ENCODE peak calls at places on chromosomes 16 and 17, in ten cellular contexts. O, A, C, S, H, U, B, Q, P and Z are unnamed samples.

GRCh38 chr17:57045868-57046671 is 39.0 kb upstream of the AKAP1 start:
- DNase-seq in O (peak; percentile 70), A (peak; percentile 44), C (no peak), S (no peak), H (no peak), U (no peak), B (peak; percentile 58), Q (peak; percentile 79), P (no peak), Z (no peak)

GRCh38 chr16:7597677-7598076 is 265.0 kb downstream of the RBFOX1 start:
- DNase-seq in O (no peak), A (no peak), C (no peak), S (peak; percentile 11), H (no peak), U (no peak), B (no peak), Q (no peak), P (no peak), Z (no peak)

GRCh38 chr16:86931410-86931941 is 353.1 kb downstream of the FOXL1 start:
- DNase-seq in O (no peak), A (peak; percentile 84), C (no peak), S (peak; percentile 23), H (peak; percentile 69), U (no peak), B (no peak), Q (no peak), P (no peak), Z (no peak)

GRCh38 chr17:5784791-5785190 is 200.5 kb upstream of the NLRP1 start:
- DNase-seq in O (no peak), A (no peak), C (no peak), S (peak; percentile 60), H (no peak), U (no peak), B (no peak), Q (no peak), P (no peak), Z (no peak)

GRCh38 chr17:42536372-42537155 is 523 bp downstream of the NAGLU start:
- DNase-seq in O (peak; percentile 90), A (peak; percentile 92), C (peak; percentile 90), S (peak; percentile 27), H (peak; percentile 62), U (peak; percentile 96), B (peak; percentile 90), Q (peak; percentile 96), P (peak; percentile 95), Z (peak; percentile 77)

GRCh38 chr17:17937958-17938357 is 34.2 kb downstream of the TOM1L2 start:
- DNase-seq in O (no peak), A (no peak), C (no peak), S (no peak), H (no peak), U (no peak), B (no peak), Q (no peak), P (no peak), Z (no peak)

GRCh38 chr16:17474572-17474971 is 3.8 kb upstream of the XYLT1 start:
- DNase-seq in O (no peak), A (no peak), C (no peak), S (no peak), H (no peak), U (peak; percentile 87), B (no peak), Q (peak; percentile 61), P (no peak), Z (no peak)

GRCh38 chr16:23823475-23824407 is 12.0 kb upstream of the PRKCB start:
- DNase-seq in O (no peak), A (no peak), C (no peak), S (no peak), H (no peak), U (peak; percentile 45), B (no peak), Q (no peak), P (no peak), Z (no peak)

GRCh38 chr16:58393138-58393504 is 850 bp downstream of the GINS3 start:
- DNase-seq in O (no peak), A (no peak), C (no peak), S (peak; percentile 12), H (no peak), U (no peak), B (no peak), Q (peak; percentile 55), P (peak; percentile 21), Z (no peak)

GRCh38 chr17:74514632-74515035 is 16.6 kb downstream of the CD300LB start:
- DNase-seq in O (peak; percentile 25), A (no peak), C (no peak), S (no peak), H (no peak), U (peak; percentile 68), B (no peak), Q (no peak), P (peak; percentile 43), Z (no peak)

GRCh38 chr16:75555213-75555706 is 792 bp downstream of the TMEM231 start:
- DNase-seq in O (peak; percentile 67), A (peak; percentile 90), C (peak; percentile 92), S (peak; percentile 87), H (peak; percentile 57), U (peak; percentile 88), B (peak; percentile 89), Q (peak; percentile 77), P (peak; percentile 97), Z (peak; percentile 82)

GRCh38 chr16:54107803-54108202 is 178.8 kb downstream of the IRX3 start:
- DNase-seq in O (no peak), A (no peak), C (no peak), S (no peak), H (no peak), U (no peak), B (no peak), Q (no peak), P (no peak), Z (no peak)

GRCh38 chr17:45756266-45756989 is 27.7 kb upstream of the CRHR1 start:
- DNase-seq in O (no peak), A (no peak), C (no peak), S (no peak), H (no peak), U (no peak), B (no peak), Q (no peak), P (no peak), Z (no peak)

GRCh38 chr17:4023220-4023619 is 59.0 kb upstream of the ATP2A3 start:
- DNase-seq in O (no peak), A (no peak), C (no peak), S (no peak), H (no peak), U (no peak), B (no peak), Q (no peak), P (no peak), Z (no peak)

GRCh38 chr16:4611337-4612023 is 3.2 kb downstream of the UBALD1 start:
- DNase-seq in O (no peak), A (no peak), C (no peak), S (no peak), H (no peak), U (no peak), B (no peak), Q (no peak), P (no peak), Z (no peak)

GRCh38 chr16:4612977-4613635 is 1.6 kb downstream of the UBALD1 start:
- DNase-seq in O (no peak), A (no peak), C (no peak), S (peak; percentile 45), H (no peak), U (no peak), B (no peak), Q (no peak), P (no peak), Z (no peak)

GRCh38 chr16:4613636-4614570 is 785 bp downstream of the UBALD1 start:
- DNase-seq in O (no peak), A (no peak), C (no peak), S (no peak), H (no peak), U (no peak), B (peak; percentile 73), Q (peak; percentile 71), P (no peak), Z (peak; percentile 72)

GRCh38 chr16:4610011-4611005 is 4.4 kb downstream of the UBALD1 start:
- DNase-seq in O (no peak), A (no peak), C (no peak), S (no peak), H (no peak), U (no peak), B (peak; percentile 62), Q (no peak), P (no peak), Z (no peak)

GRCh38 chr16:4612474-4612931 is 2.2 kb downstream of the UBALD1 start:
- DNase-seq in O (no peak), A (no peak), C (no peak), S (no peak), H (no peak), U (no peak), B (peak; percentile 68), Q (no peak), P (peak; percentile 38), Z (no peak)
- TF ChIP-seq CTCF in O (no peak), A (no peak), C (no peak), S (no peak), H (peak; percentile 33), U (no peak), B (no peak), Q (no peak), P (no peak), Z (no peak)

DNA sequence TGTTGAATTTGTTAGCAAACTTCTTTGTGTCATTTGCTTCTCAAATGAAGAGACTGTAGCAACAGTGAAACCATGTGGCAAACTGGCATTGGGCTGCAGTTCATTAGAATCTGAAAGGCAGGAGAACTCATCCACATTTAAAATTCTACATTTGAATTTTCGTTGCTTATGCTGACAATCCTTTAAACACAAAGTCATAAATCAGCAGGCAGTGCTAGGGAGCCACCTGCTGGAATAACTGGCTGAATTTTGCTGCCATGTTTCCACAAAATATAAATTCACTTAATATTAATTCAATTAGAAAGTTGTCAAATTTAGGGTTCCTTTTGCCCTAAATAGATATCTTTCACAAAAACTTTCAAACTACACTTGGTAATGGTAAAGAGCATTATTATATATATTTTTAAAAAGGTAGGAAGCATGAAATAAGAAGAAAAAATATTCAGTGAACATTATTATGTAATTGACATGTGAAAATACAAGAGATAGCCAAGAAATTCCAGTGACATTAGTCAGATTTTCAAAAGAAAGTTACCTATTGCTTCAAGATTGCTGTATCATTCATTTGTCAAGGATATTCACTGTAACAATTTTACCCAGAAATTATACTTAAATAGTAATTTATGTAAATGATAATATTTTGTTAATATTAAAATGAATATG is 350.1 kb downstream of the KIF2B start:
- DNase-seq in O (no peak), A (no peak), C (no peak), S (peak; percentile 51), H (no peak), U (no peak), B (peak; percentile 48), Q (no peak), P (peak; percentile 5), Z (peak; percentile 13)
- TF ChIP-seq CTCF in O (no peak), A (no peak), C (no peak), S (peak; percentile 49), H (no peak), U (no peak), B (peak; percentile 44), Q (no peak), P (peak; percentile 66), Z (peak; percentile 33)

GRCh38 chr16:62041401-62041800 is 5.2 kb upstream of the CDH8 start:
- DNase-seq in O (no peak), A (no peak), C (no peak), S (peak; percentile 33), H (no peak), U (no peak), B (peak; percentile 27), Q (peak; percentile 23), P (peak; percentile 5), Z (peak; percentile 36)
- TF ChIP-seq CTCF in O (no peak), A (no peak), C (no peak), S (peak; percentile 37), H (no peak), U (no peak), B (peak; percentile 19), Q (peak; percentile 12), P (peak; percentile 51), Z (peak; percentile 49)

GRCh38 chr16:78727536-78727935 is 628.1 kb downstream of the WWOX start:
- DNase-seq in O (no peak), A (no peak), C (no peak), S (no peak), H (no peak), U (no peak), B (no peak), Q (no peak), P (no peak), Z (no peak)
- TF ChIP-seq CTCF in O (no peak), A (no peak), C (no peak), S (no peak), H (no peak), U (no peak), B (peak; percentile 10), Q (no peak), P (no peak), Z (no peak)